ENCODE peak calls at places on chromosomes 3 and 15, in eight cellular contexts. L is progenitor cell of endocrine pancreas, U is colonic mucosa, F is osteocyte, M is psoas muscle, N is stomach, W is choroid plexus epithelial cell, Z is mesothelial cell of epicardium. C is an unnamed sample.

GRCh38 chr3:47370887-47371697 is 9.7 kb upstream of the PTPN23 start:
- DNase-seq in W (peak), F (no peak), L (no peak), N (no peak), M (no peak), U (peak), Z (no peak), C (no peak)

GRCh38 chr3:5160926-5161858 is 26.3 kb upstream of the EDEM1 start:
- DNase-seq in N (no peak), Z (no peak), L (no peak), F (no peak), W (peak), U (no peak), M (no peak), C (no peak)

GRCh38 chr3:14771593-14772497 is 46.9 kb upstream of the FGD5 start:
- DNase-seq in Z (peak), N (no peak), U (peak), L (no peak), F (peak), W (no peak), M (no peak), C (no peak)

GRCh38 chr3:42608586-42608985 is 8.1 kb downstream of the NKTR start:
- DNase-seq in Z (no peak), L (no peak), W (peak), N (no peak), U (peak), F (no peak), M (no peak), C (no peak)

GRCh38 chr3:174099724-174100123 is 702.2 kb downstream of the NLGN1 start:
- DNase-seq in U (no peak), W (no peak), L (no peak), N (no peak), Z (no peak), F (no peak), M (no peak), C (no peak)

GRCh38 chr3:195082811-195083210 is 188.1 kb downstream of the XXYLT1 start:
- DNase-seq in M (peak), L (no peak), W (no peak), Z (no peak), U (no peak), N (no peak), F (no peak), C (peak)

GRCh38 chr3:98573231-98573728 is 20.1 kb downstream of the CPOX start:
- DNase-seq in M (no peak), Z (no peak), L (no peak), F (no peak), W (peak), N (no peak), U (no peak), C (no peak)

GRCh38 chr3:78003090-78003489 is 963.2 kb downstream of the ROBO2 start:
- DNase-seq in W (peak), N (no peak), U (no peak), L (no peak), M (no peak), F (no peak), Z (no peak), C (no peak)

GRCh38 chr3:110881069-110881468 is 190.5 kb upstream of the NECTIN3 start:
- DNase-seq in F (no peak), Z (no peak), N (peak), W (peak), L (no peak), U (peak), M (peak), C (no peak)

GRCh38 chr15:72153269-72153668 is 35.1 kb downstream of the SENP8 start:
- DNase-seq in F (no peak), U (no peak), N (no peak), M (no peak), W (no peak), L (no peak), Z (no peak), C (no peak)

GRCh38 chr3:125109541-125109925 is 53.7 kb upstream of the HEG1 start:
- DNase-seq in M (no peak), U (no peak), Z (no peak), W (no peak), L (no peak), N (no peak), F (peak), C (no peak)

GRCh38 chr15:64857421-64857820 is 15.7 kb downstream of the PLEKHO2 start:
- DNase-seq in L (no peak), F (no peak), U (no peak), N (no peak), M (no peak), W (peak), Z (no peak), C (no peak)

GRCh38 chr3:108296239-108296638 is at the start of gene HHLA2:
- DNase-seq in W (no peak), Z (no peak), F (no peak), N (no peak), U (peak), L (no peak), M (no peak), C (no peak)

GRCh38 chr3:111808439-111808838 is 50.6 kb upstream of the PHLDB2 start:
- DNase-seq in Z (no peak), F (no peak), L (no peak), W (peak), M (no peak), N (no peak), U (no peak), C (no peak)

DNA sequence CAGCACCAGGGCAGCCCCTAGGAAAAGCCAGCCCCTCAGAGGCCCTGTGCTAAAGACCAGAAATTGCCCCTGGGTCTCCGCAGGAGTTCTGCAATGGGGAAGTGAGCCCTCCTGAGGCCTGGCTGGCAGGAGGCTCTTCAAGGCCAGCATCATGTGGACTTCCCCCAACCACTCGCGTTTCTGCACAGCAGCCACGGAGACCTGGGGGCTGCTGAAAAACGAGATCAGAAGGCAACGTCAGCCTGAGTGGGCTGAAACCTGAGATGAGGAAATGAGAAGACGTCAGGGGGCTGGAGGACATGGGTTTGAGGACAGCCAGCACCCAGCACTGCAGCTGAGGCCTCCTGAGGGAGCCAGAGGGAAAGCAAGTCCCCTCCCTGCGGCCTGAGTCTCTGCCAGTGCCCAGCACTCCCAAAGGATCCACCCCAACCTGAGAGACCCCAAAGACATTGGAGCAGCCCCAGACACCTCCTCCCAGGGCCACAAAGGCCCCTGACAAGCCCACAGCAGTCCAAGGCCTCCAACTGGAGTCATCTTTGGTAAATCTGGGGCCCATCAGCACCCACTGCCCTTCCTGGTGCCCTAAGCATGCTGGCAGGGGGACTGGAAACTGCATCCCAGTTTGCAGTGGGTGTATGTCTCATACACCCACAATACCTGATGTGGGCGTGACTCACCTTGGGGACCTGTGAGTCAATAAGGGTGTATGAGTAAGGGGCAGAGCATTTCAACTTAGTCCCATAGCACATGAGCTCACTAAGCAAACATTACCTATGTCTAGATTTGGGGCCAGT is 29.2 kb upstream of the CYP11A1 start:
- DNase-seq in U (no peak), F (no peak), L (no peak), N (peak), W (peak), M (no peak), Z (no peak), C (no peak)
- TF ChIP-seq CTCF in U (no peak), F (no peak), L (no peak), N (no peak), W (peak), M (no peak), Z (no peak), C (no peak)

DNA sequence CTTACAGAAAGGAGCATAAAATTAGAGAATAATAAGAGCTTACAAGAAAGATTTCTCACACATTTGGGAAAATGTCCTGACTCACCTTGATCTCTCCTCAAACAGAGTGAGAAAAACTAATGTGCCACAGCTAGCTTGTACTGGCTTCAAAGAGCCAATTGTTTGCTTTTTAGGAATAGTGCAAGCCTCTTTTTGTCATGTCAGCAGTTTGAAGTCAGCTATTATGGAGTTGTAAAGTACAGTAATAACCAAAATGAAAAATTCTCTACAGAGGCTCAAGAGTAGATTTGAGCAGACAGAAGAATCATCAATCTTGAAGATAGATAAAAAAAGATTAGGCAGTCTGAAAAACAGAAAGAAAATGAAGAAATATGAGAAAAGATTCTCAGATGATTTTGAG is 313.4 kb upstream of the GPR149 start:
- DNase-seq in U (no peak), L (no peak), N (no peak), Z (no peak), M (no peak), W (no peak), F (no peak), C (no peak)
- TF ChIP-seq CTCF in U (no peak), L (no peak), N (no peak), Z (no peak), M (no peak), W (no peak), F (no peak), C (no peak)

GRCh38 chr15:58933311-58934113 is at the start of gene SLTM:
- DNase-seq in Z (peak), W (peak), L (peak), N (peak), F (peak), M (peak), U (peak), C (peak)
- TF ChIP-seq CTCF in Z (no peak), W (peak), L (peak), N (no peak), F (peak), M (peak), U (peak), C (peak)

DNA sequence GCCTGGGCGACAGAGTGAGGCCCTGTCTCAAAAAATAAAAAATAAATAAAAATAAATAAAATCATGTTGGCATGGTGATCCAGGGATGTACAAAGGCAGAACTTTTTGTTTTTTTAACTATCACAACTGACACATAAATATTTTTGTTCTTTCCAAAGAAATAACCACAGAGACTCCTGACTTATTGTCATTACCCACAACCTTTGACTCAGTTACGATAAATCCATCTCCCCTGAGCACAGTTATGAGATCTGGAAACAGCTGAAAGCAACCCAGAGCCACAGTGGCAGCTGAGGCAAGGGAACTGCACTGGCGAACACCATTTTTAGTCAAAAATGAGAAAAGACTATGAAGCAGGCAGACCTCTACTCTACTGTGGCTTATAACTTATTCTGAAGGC is 24.0 kb downstream of the OSBPL10 start:
- DNase-seq in F (no peak), L (no peak), N (no peak), U (no peak), Z (no peak), W (peak), M (no peak), C (no peak)
- TF ChIP-seq CTCF in F (no peak), L (no peak), N (no peak), U (no peak), Z (no peak), W (no peak), M (no peak), C (no peak)

GRCh38 chr3:19254189-19254588 is 105.9 kb downstream of the KCNH8 start:
- DNase-seq in N (no peak), L (no peak), W (no peak), Z (no peak), F (no peak), M (no peak), U (no peak), C (no peak)

GRCh38 chr3:19254784-19255338 is 106.6 kb downstream of the KCNH8 start:
- DNase-seq in M (no peak), W (no peak), N (no peak), L (no peak), U (no peak), Z (no peak), F (no peak), C (no peak)

GRCh38 chr3:19250959-19251610 is 102.8 kb downstream of the KCNH8 start:
- DNase-seq in F (no peak), Z (no peak), M (no peak), N (no peak), U (no peak), W (no peak), L (no peak), C (no peak)

DNA sequence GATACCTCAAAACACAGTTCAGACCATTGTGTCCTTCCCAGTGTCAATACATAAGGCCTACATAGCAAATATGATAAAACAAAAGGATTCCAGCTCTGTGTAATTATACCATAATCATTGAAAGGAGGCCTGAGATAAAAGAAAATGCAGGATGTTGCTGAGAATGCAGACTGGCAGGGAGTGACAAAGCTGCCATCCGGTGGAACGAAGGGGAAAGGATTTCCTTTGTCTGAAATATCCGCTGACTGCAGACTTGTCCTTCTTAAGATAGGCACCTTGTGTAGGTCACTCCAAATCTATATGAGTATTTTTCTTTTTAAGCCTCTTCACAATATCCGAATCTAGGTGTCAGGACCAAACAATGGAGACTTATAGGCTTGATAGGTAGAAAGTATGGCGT is 108.0 kb downstream of the KCNH8 start:
- DNase-seq in N (no peak), L (no peak), U (no peak), M (no peak), Z (no peak), W (no peak), F (no peak), C (no peak)
- TF ChIP-seq CTCF in N (no peak), L (no peak), U (no peak), M (no peak), Z (no peak), W (no peak), F (no peak), C (no peak)

GRCh38 chr15:77821959-77822256 is 189.2 kb upstream of the LINGO1 start:
- DNase-seq in L (no peak), F (no peak), U (no peak), Z (no peak), M (no peak), N (no peak), W (no peak), C (peak)

GRCh38 chr15:77821188-77821958 is 188.7 kb upstream of the LINGO1 start:
- DNase-seq in W (peak), U (peak), F (no peak), M (no peak), Z (peak), L (peak), N (peak), C (peak)

GRCh38 chr15:77819271-77819806 is 186.6 kb upstream of the LINGO1 start:
- DNase-seq in U (no peak), L (peak), F (no peak), N (no peak), M (no peak), W (no peak), Z (peak), C (peak)

GRCh38 chr15:77818484-77819270 is 186.0 kb upstream of the LINGO1 start:
- DNase-seq in N (no peak), M (no peak), U (no peak), F (no peak), L (peak), W (no peak), Z (no peak), C (no peak)

GRCh38 chr15:77819841-77820728 is 187.4 kb upstream of the LINGO1 start:
- DNase-seq in N (no peak), W (no peak), U (peak), Z (peak), L (peak), F (no peak), M (no peak), C (peak)
- TF ChIP-seq CTCF in N (no peak), W (peak), U (no peak), Z (no peak), L (peak), F (peak), M (no peak), C (peak)

GRCh38 chr15:22989576-22990477 is 9.7 kb upstream of the CYFIP1 start:
- DNase-seq in F (no peak), W (no peak), N (peak), M (no peak), Z (no peak), U (no peak), L (no peak), C (no peak)
- TF ChIP-seq CTCF in F (no peak), W (no peak), N (no peak), M (no peak), Z (no peak), U (no peak), L (no peak), C (no peak)